ENCODE peak calls at places on chromosomes 3 and 15, in nine cellular contexts. C, G, T, J, H, K, P, I and N are unnamed samples.

GRCh38 chr3:194779729-194780224 is 94.1 kb downstream of the FAM43A start:
- DNase-seq in H (no peak), P (no peak), G (peak), I (no peak), K (no peak), C (no peak), T (peak), J (no peak), N (peak)

GRCh38 chr3:13812039-13812438 is 67.8 kb downstream of the WNT7A start:
- DNase-seq in P (no peak), G (no peak), K (no peak), H (no peak), C (no peak), T (no peak), J (no peak), I (no peak), N (no peak)

GRCh38 chr3:24684506-24685023 is 189.9 kb upstream of the THRB start:
- DNase-seq in J (no peak), H (no peak), I (no peak), G (no peak), T (no peak), K (no peak), C (no peak), P (no peak), N (no peak)

GRCh38 chr3:158742861-158743260 is 10.6 kb upstream of the RARRES1 start:
- DNase-seq in T (no peak), J (no peak), P (no peak), H (peak), G (no peak), I (no peak), C (no peak), K (no peak), N (no peak)

GRCh38 chr15:90063733-90064247 is 38.5 kb downstream of the IDH2 start:
- DNase-seq in J (no peak), H (no peak), I (no peak), G (no peak), C (no peak), P (peak), T (peak), K (no peak), N (no peak)

GRCh38 chr3:179082416-179082815 is 10.8 kb upstream of the ZMAT3 start:
- DNase-seq in K (no peak), G (no peak), H (peak), T (no peak), I (no peak), C (no peak), J (no peak), P (no peak), N (no peak)

GRCh38 chr15:93870583-93870982 is 360.8 kb upstream of the MCTP2 start:
- DNase-seq in P (no peak), H (no peak), K (no peak), I (no peak), J (no peak), C (no peak), G (no peak), T (no peak), N (no peak)

GRCh38 chr3:66466606-66467270 is 34.1 kb downstream of the LRIG1 start:
- DNase-seq in C (no peak), G (no peak), I (no peak), H (no peak), T (no peak), K (no peak), J (no peak), P (no peak), N (no peak)

GRCh38 chr3:188432826-188433525 is 279.0 kb downstream of the LPP start:
- DNase-seq in I (no peak), P (no peak), T (peak), H (peak), G (no peak), C (no peak), J (no peak), K (peak), N (no peak)

GRCh38 chr3:72306800-72307341 is 521.9 kb upstream of the PROK2 start:
- DNase-seq in T (no peak), G (no peak), C (no peak), I (no peak), K (no peak), P (no peak), H (peak), J (no peak), N (no peak)

GRCh38 chr15:53837263-53837662 is 77.8 kb upstream of the WDR72 start:
- DNase-seq in C (no peak), I (no peak), K (peak), H (no peak), J (no peak), G (peak), P (no peak), T (no peak), N (no peak)

GRCh38 chr15:70054884-70055387 is 42.8 kb downstream of the TLE3 start:
- DNase-seq in J (no peak), H (no peak), C (peak), K (no peak), P (peak), G (no peak), I (peak), T (no peak), N (no peak)

GRCh38 chr3:127791221-127791913 is 30.9 kb downstream of the MGLL start:
- DNase-seq in I (peak), P (peak), H (peak), C (no peak), T (peak), J (no peak), K (peak), G (no peak), N (no peak)

GRCh38 chr15:40080847-40081246 is 27.8 kb downstream of the BMF start:
- DNase-seq in P (no peak), G (no peak), T (no peak), C (peak), K (no peak), H (no peak), J (no peak), I (no peak), N (no peak)

GRCh38 chr3:6785726-6786125 is 75.2 kb upstream of the GRM7 start:
- DNase-seq in I (no peak), G (no peak), J (no peak), C (no peak), P (no peak), K (no peak), T (no peak), H (no peak), N (no peak)

GRCh38 chr3:99659032-99659431 is 20.6 kb downstream of the COL8A1 start:
- DNase-seq in C (no peak), P (no peak), J (no peak), G (no peak), H (peak), I (peak), T (peak), K (no peak), N (peak)

GRCh38 chr3:134650431-134651346 is at the start of gene KY:
- DNase-seq in K (peak), C (peak), J (no peak), I (no peak), G (no peak), P (no peak), T (peak), H (peak), N (peak)

GRCh38 chr3:156892701-156893100 is 66.5 kb downstream of the LEKR1 start:
- DNase-seq in K (no peak), H (peak), G (peak), P (no peak), J (peak), C (no peak), I (no peak), T (peak), N (no peak)

GRCh38 chr3:27130796-27131195 is 238.4 kb downstream of the NEK10 start:
- DNase-seq in K (no peak), P (no peak), G (peak), I (no peak), J (no peak), T (no peak), H (no peak), C (no peak), N (no peak)

GRCh38 chr15:82228750-82229149 is 33.8 kb downstream of the EFL1 start:
- DNase-seq in I (no peak), P (no peak), K (no peak), C (no peak), T (no peak), J (no peak), G (no peak), H (peak), N (no peak)

GRCh38 chr3:59660852-59661624 is 611.2 kb upstream of the CFAP20DC start:
- DNase-seq in T (no peak), G (no peak), I (no peak), C (no peak), P (no peak), H (peak), J (no peak), K (peak), N (no peak)

GRCh38 chr15:31503256-31503655 is 176.6 kb downstream of the KLF13 start:
- DNase-seq in J (no peak), G (no peak), K (no peak), H (no peak), I (no peak), C (no peak), P (no peak), T (no peak), N (peak)

GRCh38 chr3:37558580-37558979 is 303.1 kb upstream of the CTDSPL start:
- DNase-seq in K (no peak), H (no peak), P (no peak), C (no peak), T (no peak), G (no peak), I (no peak), J (no peak), N (no peak)

GRCh38 chr3:37559461-37559860 is 302.2 kb upstream of the CTDSPL start:
- DNase-seq in J (no peak), G (no peak), T (no peak), H (peak), P (no peak), K (no peak), C (no peak), I (no peak), N (no peak)

GRCh38 chr3:37556789-37557301 is 304.8 kb upstream of the CTDSPL start:
- DNase-seq in H (no peak), C (no peak), P (no peak), J (no peak), T (no peak), G (no peak), I (no peak), K (no peak), N (no peak)

DNA sequence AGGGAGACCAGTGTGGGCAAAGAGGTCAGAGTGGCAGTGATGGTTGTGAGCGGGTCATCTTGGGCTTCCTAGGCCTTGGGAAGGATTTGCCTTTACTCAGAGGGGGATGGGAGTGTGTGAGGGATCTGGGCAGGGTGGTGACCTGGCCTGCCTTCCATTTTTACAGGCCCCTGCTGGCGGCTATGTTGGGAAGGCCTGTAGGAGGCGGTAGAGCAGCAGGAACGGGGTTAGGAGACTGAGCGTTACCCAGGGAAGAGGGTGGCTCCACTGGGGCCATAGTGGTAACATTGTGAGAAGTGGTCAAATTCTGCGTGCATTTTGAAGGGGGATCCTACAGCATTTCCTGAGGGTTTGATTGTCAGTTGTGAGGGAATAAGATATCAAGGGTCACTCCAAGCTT is 307.3 kb upstream of the CTDSPL start:
- DNase-seq in J (no peak), H (no peak), K (no peak), P (no peak), C (no peak), I (no peak), T (no peak), G (no peak), N (no peak)
- TF ChIP-seq CTCF in J (peak), H (no peak), K (no peak), P (no peak), C (no peak), I (no peak), T (no peak), G (peak), N (no peak)

GRCh38 chr3:53161820-53162671 is 1.0 kb downstream of the PRKCD start:
- DNase-seq in J (no peak), T (peak), P (peak), G (no peak), K (no peak), H (peak), I (no peak), C (peak), N (no peak)

GRCh38 chr3:53161345-53161819 is 373 bp downstream of the PRKCD start:
- DNase-seq in K (no peak), G (no peak), T (peak), I (peak), C (no peak), J (no peak), H (no peak), P (peak), N (no peak)

GRCh38 chr3:53160335-53160659 is 712 bp upstream of the PRKCD start:
- DNase-seq in H (no peak), G (no peak), T (no peak), I (no peak), K (no peak), C (no peak), J (no peak), P (no peak), N (no peak)

GRCh38 chr3:53159415-53160135 is 1.4 kb upstream of the PRKCD start:
- DNase-seq in C (no peak), G (peak), K (peak), J (no peak), P (peak), H (no peak), T (no peak), I (no peak), N (no peak)

DNA sequence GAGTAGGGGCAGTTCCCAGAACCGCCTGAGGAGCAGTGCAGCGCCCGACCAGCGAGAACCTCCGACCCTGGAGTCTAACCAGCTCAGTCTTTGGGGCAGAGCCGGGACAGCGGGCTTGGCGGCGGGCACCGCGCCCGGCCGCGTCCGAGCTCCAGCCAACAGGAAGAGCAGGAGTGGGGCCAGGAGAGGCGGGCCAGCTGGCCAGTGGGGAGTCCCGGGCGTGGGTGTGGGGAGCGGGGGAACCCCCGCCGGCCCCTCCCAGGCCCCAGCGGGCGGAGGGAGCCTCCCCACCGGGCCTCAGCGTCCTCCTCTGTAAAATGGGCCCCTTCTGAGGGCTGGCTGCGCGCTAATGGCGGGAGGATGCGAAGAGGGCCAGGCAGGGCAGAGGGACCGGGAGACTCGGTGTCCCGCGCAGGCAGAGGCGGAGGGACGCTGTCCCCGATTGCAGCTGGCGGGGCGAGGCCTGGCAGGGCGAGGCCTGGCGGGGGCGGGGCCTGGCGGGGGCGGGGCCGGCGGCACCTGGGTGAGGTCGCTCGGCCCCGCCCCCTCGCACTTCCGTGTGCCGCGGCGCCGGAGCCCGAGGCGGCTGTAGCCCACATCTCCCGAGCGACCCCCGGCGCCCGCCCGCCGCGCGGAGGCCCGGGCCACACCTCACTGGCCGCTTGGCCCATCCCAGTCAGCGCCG is at the start of gene PRKCD:
- DNase-seq in C (peak), G (peak), P (peak), I (peak), T (peak), H (peak), K (peak), J (peak), N (no peak)
- TF ChIP-seq POLR2A in C (peak), G (peak), P (peak), I (no peak), T (peak), H (no peak), K (no peak), J (no peak), N (no peak)

DNA sequence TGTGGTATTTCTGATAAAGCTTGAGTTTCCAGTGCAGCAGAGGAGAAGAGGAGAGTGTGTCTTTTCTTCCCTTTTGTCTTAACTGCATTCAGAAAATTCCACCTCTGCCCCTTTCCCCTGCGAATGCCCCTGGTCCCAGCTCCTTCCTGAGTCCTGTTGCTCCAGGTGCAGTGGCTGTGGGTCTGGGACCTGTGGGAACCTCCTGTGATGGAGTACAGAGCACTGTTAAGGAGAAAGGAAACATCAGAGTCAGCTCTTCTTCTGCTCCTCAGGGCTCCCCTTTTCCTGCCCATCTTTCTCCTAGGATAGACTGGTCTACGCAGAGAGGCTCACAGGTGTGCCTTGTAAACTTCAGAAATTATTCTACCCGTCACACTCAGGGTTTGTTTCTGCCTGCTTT is 165.8 kb upstream of the ROPN1 start:
- DNase-seq in K (no peak), C (no peak), J (no peak), P (no peak), I (no peak), T (no peak), G (no peak), H (no peak), N (no peak)
- TF ChIP-seq CTCF in K (no peak), C (no peak), J (no peak), P (no peak), I (no peak), T (no peak), G (no peak), H (no peak), N (no peak)

DNA sequence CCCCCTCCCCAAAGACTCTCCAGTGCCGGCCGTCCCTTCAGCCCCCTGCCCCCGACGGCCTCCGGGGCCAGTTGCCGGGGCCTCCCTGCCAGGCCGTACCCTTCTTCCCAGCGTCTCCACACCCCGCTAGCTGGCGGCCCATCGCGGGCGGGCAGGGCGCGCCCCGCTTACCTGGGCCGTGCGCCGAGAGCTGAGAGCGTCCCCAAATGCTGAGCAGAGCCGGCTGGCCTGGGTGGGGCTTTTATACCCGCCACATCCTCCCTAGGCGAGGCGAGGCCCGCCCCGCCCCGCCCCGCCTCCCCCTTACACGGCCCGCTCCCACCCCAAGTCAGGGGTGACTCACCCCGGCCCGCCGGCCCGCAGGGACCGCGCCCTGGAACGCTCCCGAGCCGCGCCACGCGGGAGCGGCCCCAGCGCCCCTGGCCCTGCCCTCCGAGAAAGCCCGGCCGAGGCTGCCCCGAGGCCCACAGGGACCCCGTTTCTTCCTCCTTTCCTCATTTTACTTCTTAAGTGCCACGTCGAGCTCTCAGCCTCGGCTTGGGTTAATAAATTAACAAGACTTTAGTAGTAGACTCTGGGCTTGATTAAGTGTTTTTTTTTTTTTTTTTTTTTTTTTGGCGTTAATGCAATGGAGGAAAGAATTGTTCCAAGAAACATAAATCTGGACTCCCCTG is at the start of gene ANXA2:
- DNase-seq in C (peak), P (peak), T (peak), H (peak), I (peak), J (peak), K (peak), G (no peak), N (no peak)
- TF ChIP-seq POLR2A in C (peak), P (peak), T (peak), H (peak), I (peak), J (peak), K (no peak), G (no peak), N (peak)

DNA sequence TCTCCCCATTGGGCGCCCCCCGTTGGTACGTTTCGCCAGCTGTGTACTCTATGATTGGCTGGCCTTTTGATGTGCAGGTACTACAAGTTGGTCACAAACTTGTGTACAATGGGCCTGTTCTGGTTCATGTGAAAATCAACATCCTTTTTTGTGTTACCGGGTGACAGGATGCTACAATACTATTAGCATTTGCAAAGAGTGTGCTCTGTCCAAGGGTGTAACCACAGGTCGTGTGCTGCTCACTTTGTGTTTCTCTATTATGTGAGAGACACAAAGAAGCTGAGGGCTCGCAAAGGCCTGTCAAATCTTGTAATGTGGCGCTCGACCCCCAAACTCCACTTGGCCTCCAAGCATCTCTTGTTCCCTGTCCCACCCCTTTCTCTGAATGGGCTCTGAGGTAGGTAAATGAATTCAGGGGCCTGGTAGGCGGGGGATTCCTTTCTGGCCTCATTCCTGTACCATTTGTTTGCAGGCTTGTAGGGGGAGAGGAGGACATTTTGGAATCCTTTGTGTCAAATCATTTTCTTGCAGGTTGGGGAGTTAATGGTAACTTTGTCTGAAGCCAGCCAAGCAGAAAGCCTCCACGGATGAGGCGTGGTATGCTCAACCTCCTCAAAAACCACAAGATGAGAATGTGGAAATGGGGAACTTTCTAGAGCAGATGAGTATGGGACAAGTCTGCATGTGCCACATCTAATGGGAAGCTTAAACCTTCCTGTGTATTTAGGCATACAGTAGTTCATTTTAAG is 109.1 kb downstream of the OPA1 start:
- DNase-seq in C (no peak), P (no peak), G (no peak), I (no peak), J (no peak), K (no peak), H (peak), T (peak), N (no peak)
- TF ChIP-seq CTCF in C (no peak), P (no peak), G (no peak), I (no peak), J (no peak), K (no peak), H (no peak), T (no peak), N (no peak)